ENCODE peak calls at places on chromosomes 12 and 14, in six cellular contexts. One of them, this sample, is unnamed.

GRCh38 chr14:75866981-75867380 is 114.8 kb downstream of the TGFB3 start:
- DNase-seq in GM10248: no peak
- DNase-seq in hepatocyte: no peak
- DNase-seq in brain microvascular endothelial cell: no peak
- DNase-seq in prostate gland: no peak
- DNase-seq in fibroblast of mammary gland: no peak
- DNase-seq in this sample: no peak

GRCh38 chr12:67811437-67812361 is 163.2 kb downstream of the DYRK2 start:
- DNase-seq in GM10248: no peak
- DNase-seq in hepatocyte: no peak
- DNase-seq in brain microvascular endothelial cell: peak; percentile 73
- DNase-seq in prostate gland: no peak
- DNase-seq in fibroblast of mammary gland: peak; percentile 96
- DNase-seq in this sample: no peak

GRCh38 chr12:58588771-58589170 is 331.5 kb downstream of the LRIG3 start:
- DNase-seq in GM10248: no peak
- DNase-seq in hepatocyte: no peak
- DNase-seq in brain microvascular endothelial cell: no peak
- DNase-seq in prostate gland: no peak
- DNase-seq in fibroblast of mammary gland: peak; percentile 84
- DNase-seq in this sample: no peak

GRCh38 chr12:1044697-1045096 is 53.7 kb downstream of the ERC1 start:
- DNase-seq in GM10248: no peak
- DNase-seq in hepatocyte: no peak
- DNase-seq in brain microvascular endothelial cell: no peak
- DNase-seq in prostate gland: no peak
- DNase-seq in fibroblast of mammary gland: peak; percentile 43
- DNase-seq in this sample: no peak

GRCh38 chr12:10361622-10362021 is 28.2 kb downstream of the KLRK1 start:
- DNase-seq in GM10248: no peak
- DNase-seq in hepatocyte: peak; percentile 62
- DNase-seq in brain microvascular endothelial cell: peak; percentile 76
- DNase-seq in prostate gland: no peak
- DNase-seq in fibroblast of mammary gland: no peak
- DNase-seq in this sample: no peak

GRCh38 chr12:103548622-103549601 is 38.2 kb upstream of the STAB2 start:
- DNase-seq in GM10248: peak; percentile 49
- DNase-seq in hepatocyte: peak; percentile 75
- DNase-seq in brain microvascular endothelial cell: peak; percentile 58
- DNase-seq in prostate gland: peak; percentile 42
- DNase-seq in fibroblast of mammary gland: peak; percentile 78
- DNase-seq in this sample: peak; percentile 76

GRCh38 chr12:57461904-57462306 is 2.3 kb downstream of the GLI1 start:
- DNase-seq in GM10248: peak; percentile 40
- DNase-seq in hepatocyte: no peak
- DNase-seq in brain microvascular endothelial cell: no peak
- DNase-seq in prostate gland: no peak
- DNase-seq in fibroblast of mammary gland: peak; percentile 20
- DNase-seq in this sample: no peak

GRCh38 chr14:51394391-51394790 is 154.3 kb downstream of the TMX1 start:
- DNase-seq in GM10248: no peak
- DNase-seq in hepatocyte: no peak
- DNase-seq in brain microvascular endothelial cell: no peak
- DNase-seq in prostate gland: peak; percentile 12
- DNase-seq in fibroblast of mammary gland: peak; percentile 26
- DNase-seq in this sample: no peak

GRCh38 chr12:10590976-10591375 is 22.4 kb downstream of the MAGOHB start:
- DNase-seq in GM10248: no peak
- DNase-seq in hepatocyte: no peak
- DNase-seq in brain microvascular endothelial cell: no peak
- DNase-seq in prostate gland: no peak
- DNase-seq in fibroblast of mammary gland: peak; percentile 16
- DNase-seq in this sample: no peak

GRCh38 chr12:71947645-71948105 is 9.0 kb downstream of the TPH2 start:
- DNase-seq in GM10248: no peak
- DNase-seq in hepatocyte: peak; percentile 72
- DNase-seq in brain microvascular endothelial cell: no peak
- DNase-seq in prostate gland: no peak
- DNase-seq in fibroblast of mammary gland: peak; percentile 67
- DNase-seq in this sample: peak; percentile 5

GRCh38 chr12:81888341-81888740 is 129.2 kb upstream of the PPFIA2 start:
- DNase-seq in GM10248: no peak
- DNase-seq in hepatocyte: no peak
- DNase-seq in brain microvascular endothelial cell: no peak
- DNase-seq in prostate gland: no peak
- DNase-seq in fibroblast of mammary gland: no peak
- DNase-seq in this sample: no peak

GRCh38 chr14:104331871-104332605 is 193.7 kb downstream of the KIF26A start:
- DNase-seq in GM10248: no peak
- DNase-seq in hepatocyte: peak; percentile 2
- DNase-seq in brain microvascular endothelial cell: no peak
- DNase-seq in prostate gland: no peak
- DNase-seq in fibroblast of mammary gland: no peak
- DNase-seq in this sample: no peak
- TF ChIP-seq CTCF in GM10248: no peak
- TF ChIP-seq CTCF in hepatocyte: no peak
- TF ChIP-seq CTCF in brain microvascular endothelial cell: no peak
- TF ChIP-seq CTCF in prostate gland: no peak
- TF ChIP-seq CTCF in fibroblast of mammary gland: peak; percentile 1
- TF ChIP-seq CTCF in this sample: no peak

DNA sequence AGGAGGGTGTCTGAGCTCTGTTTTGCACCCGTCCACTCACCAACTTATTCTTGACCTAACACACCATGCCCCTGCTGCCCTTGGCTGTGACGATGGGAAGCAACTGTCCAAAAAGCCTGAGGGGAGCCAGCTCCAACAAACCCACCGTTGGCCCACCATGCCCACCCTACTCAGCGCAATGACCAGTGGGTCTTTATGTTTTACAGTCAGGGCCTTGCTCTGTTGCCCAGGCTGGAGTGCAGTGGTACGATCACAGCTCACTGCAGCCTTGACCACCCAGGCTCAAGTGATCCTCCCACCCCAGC is 160.3 kb downstream of the ZFP36L1 start:
- DNase-seq in GM10248: no peak
- DNase-seq in hepatocyte: no peak
- DNase-seq in brain microvascular endothelial cell: no peak
- DNase-seq in prostate gland: no peak
- DNase-seq in fibroblast of mammary gland: no peak
- DNase-seq in this sample: no peak
- TF ChIP-seq CTCF in GM10248: no peak
- TF ChIP-seq CTCF in hepatocyte: no peak
- TF ChIP-seq CTCF in brain microvascular endothelial cell: no peak
- TF ChIP-seq CTCF in prostate gland: no peak
- TF ChIP-seq CTCF in fibroblast of mammary gland: no peak
- TF ChIP-seq CTCF in this sample: no peak

GRCh38 chr12:46024099-46024498 is 33.7 kb upstream of the SCAF11 start:
- DNase-seq in GM10248: no peak
- DNase-seq in hepatocyte: no peak
- DNase-seq in brain microvascular endothelial cell: no peak
- DNase-seq in prostate gland: no peak
- DNase-seq in fibroblast of mammary gland: no peak
- DNase-seq in this sample: no peak

GRCh38 chr12:46027172-46027571 is 36.8 kb upstream of the SCAF11 start:
- DNase-seq in GM10248: no peak
- DNase-seq in hepatocyte: no peak
- DNase-seq in brain microvascular endothelial cell: no peak
- DNase-seq in prostate gland: no peak
- DNase-seq in fibroblast of mammary gland: no peak
- DNase-seq in this sample: no peak
- TF ChIP-seq CTCF in GM10248: no peak
- TF ChIP-seq CTCF in hepatocyte: no peak
- TF ChIP-seq CTCF in brain microvascular endothelial cell: no peak
- TF ChIP-seq CTCF in prostate gland: no peak
- TF ChIP-seq CTCF in fibroblast of mammary gland: no peak
- TF ChIP-seq CTCF in this sample: no peak

GRCh38 chr14:55115433-55115832 is 13.6 kb upstream of the LGALS3 start:
- DNase-seq in GM10248: no peak
- DNase-seq in hepatocyte: no peak
- DNase-seq in brain microvascular endothelial cell: no peak
- DNase-seq in prostate gland: no peak
- DNase-seq in fibroblast of mammary gland: no peak
- DNase-seq in this sample: no peak
- TF ChIP-seq CTCF in GM10248: no peak
- TF ChIP-seq CTCF in hepatocyte: no peak
- TF ChIP-seq CTCF in brain microvascular endothelial cell: no peak
- TF ChIP-seq CTCF in prostate gland: no peak
- TF ChIP-seq CTCF in fibroblast of mammary gland: no peak
- TF ChIP-seq CTCF in this sample: no peak

GRCh38 chr12:117331691-117332090 is 29.7 kb downstream of the NOS1 start:
- DNase-seq in GM10248: no peak
- DNase-seq in hepatocyte: no peak
- DNase-seq in brain microvascular endothelial cell: no peak
- DNase-seq in prostate gland: no peak
- DNase-seq in fibroblast of mammary gland: no peak
- DNase-seq in this sample: no peak
- TF ChIP-seq CTCF in GM10248: no peak
- TF ChIP-seq CTCF in hepatocyte: no peak
- TF ChIP-seq CTCF in brain microvascular endothelial cell: no peak
- TF ChIP-seq CTCF in prostate gland: no peak
- TF ChIP-seq CTCF in fibroblast of mammary gland: no peak
- TF ChIP-seq CTCF in this sample: no peak

DNA sequence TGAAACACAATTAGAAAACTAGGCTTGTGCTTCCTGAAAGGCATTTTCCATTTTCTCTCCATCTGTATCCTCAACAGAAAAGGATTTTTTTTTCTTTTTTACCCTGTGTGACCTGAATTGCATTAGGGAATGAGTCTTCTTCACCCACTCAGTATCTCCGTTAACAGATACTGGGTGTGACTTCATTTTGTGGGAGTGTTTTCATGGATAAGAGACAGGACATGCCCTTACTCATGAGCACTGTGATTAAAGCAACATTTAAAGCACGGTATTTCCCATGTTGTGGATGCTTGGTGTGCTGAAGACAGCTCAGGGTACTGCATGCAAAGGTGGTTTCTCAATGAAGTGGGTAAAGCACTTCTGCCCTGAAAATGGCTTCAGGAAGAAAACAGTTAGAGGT is 1397.3 kb upstream of the TMEM132C start:
- DNase-seq in GM10248: no peak
- DNase-seq in hepatocyte: no peak
- DNase-seq in brain microvascular endothelial cell: no peak
- DNase-seq in prostate gland: no peak
- DNase-seq in fibroblast of mammary gland: no peak
- DNase-seq in this sample: no peak
- TF ChIP-seq CTCF in GM10248: no peak
- TF ChIP-seq CTCF in hepatocyte: no peak
- TF ChIP-seq CTCF in brain microvascular endothelial cell: no peak
- TF ChIP-seq CTCF in prostate gland: no peak
- TF ChIP-seq CTCF in fibroblast of mammary gland: no peak
- TF ChIP-seq CTCF in this sample: no peak

DNA sequence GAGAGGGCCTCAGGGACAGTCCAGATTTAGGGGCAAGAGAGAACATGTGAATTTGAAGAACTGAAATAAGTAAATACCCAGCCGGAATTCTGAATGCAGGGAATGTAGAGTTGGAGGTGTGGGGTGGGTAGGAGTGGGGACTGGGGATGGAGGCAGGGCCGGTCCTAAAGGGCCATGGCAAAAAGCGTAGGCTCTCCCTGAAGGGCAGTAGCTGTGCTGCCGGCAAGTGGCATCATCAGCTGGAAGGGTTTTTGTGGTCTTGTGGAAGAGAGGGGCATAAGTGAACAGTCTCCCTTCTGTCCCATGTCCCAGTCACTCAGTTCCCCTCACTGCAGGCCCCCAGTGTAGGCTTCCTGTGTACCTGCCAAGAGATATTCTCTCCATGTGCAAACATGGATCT is 104.6 kb downstream of the GCH1 start:
- DNase-seq in GM10248: no peak
- DNase-seq in hepatocyte: no peak
- DNase-seq in brain microvascular endothelial cell: no peak
- DNase-seq in prostate gland: no peak
- DNase-seq in fibroblast of mammary gland: no peak
- DNase-seq in this sample: no peak
- TF ChIP-seq CTCF in GM10248: no peak
- TF ChIP-seq CTCF in hepatocyte: no peak
- TF ChIP-seq CTCF in brain microvascular endothelial cell: no peak
- TF ChIP-seq CTCF in prostate gland: no peak
- TF ChIP-seq CTCF in fibroblast of mammary gland: no peak
- TF ChIP-seq CTCF in this sample: no peak

DNA sequence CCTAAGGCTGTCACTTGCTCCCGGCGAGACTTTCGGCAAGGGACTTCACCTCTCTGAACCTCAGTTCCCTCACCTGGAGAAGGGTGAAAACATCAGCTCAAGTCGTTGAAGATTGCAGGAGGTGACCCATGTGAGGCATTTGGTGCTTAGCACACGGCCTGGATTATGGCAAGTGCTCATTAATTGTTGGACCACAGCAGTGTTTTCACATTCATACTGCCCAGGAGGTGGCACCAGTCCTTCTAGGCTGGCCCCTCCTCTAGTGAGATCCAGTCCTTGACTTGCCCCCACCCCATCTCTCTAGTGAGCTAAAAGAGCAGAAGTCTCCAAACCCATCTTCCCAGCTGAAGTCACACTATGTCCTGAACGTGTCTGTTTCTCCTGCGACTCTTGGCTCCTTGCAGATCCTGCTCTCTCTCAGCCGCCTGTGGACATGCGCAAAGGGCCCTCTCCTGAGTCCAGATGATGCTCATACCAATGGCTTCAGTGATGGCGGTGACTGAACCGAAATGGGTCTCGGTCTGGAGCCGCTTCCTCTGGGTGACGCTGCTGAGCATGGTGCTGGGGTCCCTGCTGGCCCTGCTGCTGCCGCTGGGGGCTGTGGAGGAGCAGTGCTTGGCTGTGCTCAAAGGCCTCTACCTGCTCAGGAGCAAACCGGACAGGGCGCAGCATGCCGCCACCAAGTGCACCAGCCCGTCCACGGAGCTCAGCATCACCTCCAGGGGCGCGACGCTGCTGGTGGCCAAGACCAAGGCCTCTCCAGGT is 1.6 kb downstream of the FICD start:
- DNase-seq in GM10248: no peak
- DNase-seq in hepatocyte: no peak
- DNase-seq in brain microvascular endothelial cell: no peak
- DNase-seq in prostate gland: no peak
- DNase-seq in fibroblast of mammary gland: peak; percentile 21
- DNase-seq in this sample: no peak
- TF ChIP-seq CTCF in GM10248: no peak
- TF ChIP-seq CTCF in hepatocyte: no peak
- TF ChIP-seq CTCF in brain microvascular endothelial cell: peak; percentile 27
- TF ChIP-seq CTCF in prostate gland: no peak
- TF ChIP-seq CTCF in fibroblast of mammary gland: no peak
- TF ChIP-seq CTCF in this sample: no peak

This sample was measured in nephron progenitor cell.